ENCODE peak calls at places on chromosome 2, in eight cellular contexts. R is fibroblast of lung, S is A549, X is heart left ventricle, I is testis, W is PC-9, Y is neural progenitor cell, U is esophagus muscularis mucosa. O is an unnamed sample.
A peak's percentile ranks its signal among the peaks of the same experiment; 100 is the strongest.

GRCh38 chr2:235170536-235171510 is 219.0 kb downstream of the SH3BP4 start:
- DNase-seq in X (peak; percentile 35), U (no peak), Y (peak; percentile 69), W (peak; percentile 89), I (no peak), S (peak; percentile 86), R (peak; percentile 54), O (no peak)

GRCh38 chr2:28342081-28342967 is 50.3 kb upstream of the FOSL2 start:
- DNase-seq in R (peak; percentile 91), U (peak; percentile 94), X (peak; percentile 70), Y (no peak), S (peak; percentile 66), I (peak; percentile 80), W (no peak), O (no peak)

GRCh38 chr2:43370705-43371104 is 144.3 kb upstream of the ZFP36L2 start:
- DNase-seq in R (peak; percentile 67), X (no peak), Y (no peak), I (no peak), U (no peak), S (no peak), W (no peak), O (no peak)

GRCh38 chr2:215664847-215665525 is 229.1 kb upstream of the FN1 start:
- DNase-seq in W (peak; percentile 14), S (peak; percentile 63), X (no peak), I (no peak), U (no peak), R (peak; percentile 98), Y (no peak), O (no peak)

GRCh38 chr2:8597526-8598225 is 84.2 kb upstream of the ID2 start:
- DNase-seq in X (no peak), Y (no peak), I (no peak), R (no peak), W (no peak), S (no peak), U (no peak), O (no peak)

GRCh38 chr2:114421781-114422180 is 20.7 kb upstream of the DPP10 start:
- DNase-seq in W (no peak), Y (no peak), X (no peak), S (no peak), I (no peak), U (no peak), R (no peak), O (no peak)

GRCh38 chr2:20050712-20051517 is 513 bp downstream of the LAPTM4A start:
- DNase-seq in W (peak; percentile 35), R (peak; percentile 55), I (peak; percentile 65), X (peak; percentile 59), S (peak; percentile 65), U (no peak), Y (peak; percentile 87), O (peak; percentile 68)

GRCh38 chr2:72140621-72140960 is 7.1 kb downstream of the CYP26B1 start:
- DNase-seq in X (no peak), I (no peak), U (no peak), S (no peak), W (no peak), R (no peak), Y (no peak), O (no peak)

GRCh38 chr2:241412144-241412543 is 56.1 kb downstream of the FARP2 start:
- DNase-seq in X (no peak), W (peak; percentile 43), Y (no peak), R (peak; percentile 85), S (peak; percentile 12), U (no peak), I (peak; percentile 51), O (no peak)

GRCh38 chr2:66781804-66782203 is 346.9 kb downstream of the MEIS1 start:
- DNase-seq in U (no peak), Y (no peak), R (no peak), I (no peak), X (no peak), S (no peak), W (no peak), O (no peak)

GRCh38 chr2:30266051-30266621 is 34.8 kb downstream of the LBH start:
- DNase-seq in Y (no peak), I (no peak), S (no peak), U (no peak), W (no peak), X (peak; percentile 39), R (peak; percentile 29), O (peak; percentile 70)

GRCh38 chr2:172701250-172701649 is 34.4 kb upstream of the RAPGEF4 start:
- DNase-seq in I (no peak), S (no peak), Y (no peak), W (peak; percentile 20), X (no peak), R (peak; percentile 89), U (no peak), O (no peak)

GRCh38 chr2:30424231-30424630 is 22.8 kb upstream of the LCLAT1 start:
- DNase-seq in I (no peak), X (no peak), R (no peak), U (no peak), Y (no peak), W (no peak), S (no peak), O (no peak)

GRCh38 chr2:215531284-215531683 is 95.4 kb upstream of the FN1 start:
- DNase-seq in I (no peak), W (no peak), X (no peak), R (peak; percentile 92), S (no peak), Y (no peak), U (no peak), O (no peak)

GRCh38 chr2:196967126-196967525 is 40.6 kb upstream of the PGAP1 start:
- DNase-seq in X (no peak), R (peak; percentile 73), U (no peak), W (no peak), I (peak; percentile 15), S (no peak), Y (peak; percentile 29), O (peak; percentile 18)

GRCh38 chr2:172326211-172326509 is 101.2 kb upstream of the ITGA6 start:
- DNase-seq in S (no peak), X (no peak), W (no peak), R (no peak), I (no peak), Y (no peak), U (no peak), O (no peak)

GRCh38 chr2:69083126-69083733 is 70.3 kb downstream of the ANTXR1 start:
- DNase-seq in R (peak; percentile 34), X (no peak), Y (no peak), S (peak; percentile 58), U (no peak), W (no peak), I (no peak), O (no peak)

GRCh38 chr2:217220228-217221013 is 360.6 kb upstream of the TNP1 start:
- DNase-seq in Y (no peak), W (no peak), U (no peak), X (peak; percentile 38), R (peak; percentile 33), I (peak; percentile 40), S (no peak), O (no peak)
- H3K4me1 ChIP-seq in Y (no peaks in the 10 kb centered on the region), W (peaks cover 28% of the 10 kb centered on the region), U (peaks cover 12% of the 10 kb centered on the region), X (peaks cover 19% of the 10 kb centered on the region), R (peaks cover 14% of the 10 kb centered on the region), I (peaks cover 7% of the 10 kb centered on the region), S (peaks cover 6% of the 10 kb centered on the region), O (no peaks in the 10 kb centered on the region)

DNA sequence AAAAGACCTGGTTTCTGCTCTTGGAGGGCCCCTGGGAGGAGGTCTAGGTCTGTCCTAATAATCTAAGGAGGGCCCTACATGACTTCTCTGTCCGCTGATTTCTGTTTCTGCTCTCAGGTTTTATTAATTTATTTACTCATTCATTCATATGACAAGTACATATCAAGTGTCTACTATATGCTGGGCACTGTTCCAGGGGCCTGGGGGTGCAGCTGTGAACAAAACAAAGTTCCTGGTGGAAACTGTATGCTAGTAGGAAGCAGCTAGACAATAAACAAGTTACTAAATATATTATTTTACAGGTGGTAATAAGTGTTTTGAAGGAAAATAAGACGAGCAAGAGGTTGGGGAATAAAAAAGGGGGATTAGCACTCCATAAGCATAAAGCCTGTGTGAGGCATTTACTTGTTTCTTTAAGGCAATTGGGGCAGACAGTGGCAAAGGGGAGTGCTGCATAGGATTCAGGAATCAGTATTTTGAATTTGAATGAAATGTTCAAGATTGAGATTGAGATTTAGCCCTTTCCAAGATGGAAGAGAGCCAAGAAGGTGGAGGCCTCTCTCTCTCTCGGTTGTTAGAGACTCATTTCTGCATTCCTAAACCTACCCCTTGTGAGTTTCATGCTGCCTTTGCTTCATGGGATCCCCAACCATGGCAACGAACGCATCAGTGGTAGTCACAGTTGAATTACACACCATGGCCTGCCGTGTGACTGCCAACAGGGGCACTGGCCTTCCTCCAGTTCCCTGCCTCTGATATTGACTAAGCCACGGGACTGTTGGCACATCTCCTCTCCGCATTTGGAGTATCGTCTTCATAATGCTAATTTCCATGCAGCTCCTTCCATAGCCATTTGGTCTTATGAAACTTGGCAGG is 28.3 kb downstream of the DRC1 start:
- DNase-seq in I (no peak), W (peak; percentile 34), S (no peak), R (peak; percentile 16), U (no peak), X (peak; percentile 61), Y (no peak), O (no peak)
- H3K9me3 ChIP-seq in I (no peaks in the 10 kb centered on the region), W (no peaks in the 10 kb centered on the region), S (no peaks in the 10 kb centered on the region), R (no peaks in the 10 kb centered on the region), U (no peaks in the 10 kb centered on the region), X (no peaks in the 10 kb centered on the region), Y (no peaks in the 10 kb centered on the region), O (no peaks in the 10 kb centered on the region)

GRCh38 chr2:219457784-219458369 is 23.2 kb downstream of the SPEG start:
- DNase-seq in I (no peak), Y (peak; percentile 37), W (peak; percentile 34), U (no peak), X (no peak), R (no peak), S (peak; percentile 24), O (no peak)
- TF ChIP-seq CTCF in I (no peak), Y (peak; percentile 15), W (no peak), U (no peak), X (peak; percentile 21), R (no peak), S (no peak), O (no peak)

GRCh38 chr2:162492225-162492624 is 148.3 kb downstream of the GCA start:
- DNase-seq in W (no peak), S (no peak), Y (no peak), I (no peak), U (no peak), R (no peak), X (no peak), O (no peak)

GRCh38 chr2:162490052-162490717 is 146.3 kb downstream of the GCA start:
- DNase-seq in U (no peak), Y (no peak), S (no peak), X (no peak), W (no peak), I (no peak), R (no peak), O (no peak)

GRCh38 chr2:162482463-162482862 is 138.5 kb downstream of the GCA start:
- DNase-seq in S (no peak), Y (no peak), U (no peak), W (no peak), X (no peak), R (no peak), I (no peak), O (no peak)

GRCh38 chr2:162490795-162491470 is 147.0 kb downstream of the GCA start:
- DNase-seq in S (no peak), I (no peak), X (no peak), U (no peak), W (no peak), Y (no peak), R (no peak), O (no peak)

DNA sequence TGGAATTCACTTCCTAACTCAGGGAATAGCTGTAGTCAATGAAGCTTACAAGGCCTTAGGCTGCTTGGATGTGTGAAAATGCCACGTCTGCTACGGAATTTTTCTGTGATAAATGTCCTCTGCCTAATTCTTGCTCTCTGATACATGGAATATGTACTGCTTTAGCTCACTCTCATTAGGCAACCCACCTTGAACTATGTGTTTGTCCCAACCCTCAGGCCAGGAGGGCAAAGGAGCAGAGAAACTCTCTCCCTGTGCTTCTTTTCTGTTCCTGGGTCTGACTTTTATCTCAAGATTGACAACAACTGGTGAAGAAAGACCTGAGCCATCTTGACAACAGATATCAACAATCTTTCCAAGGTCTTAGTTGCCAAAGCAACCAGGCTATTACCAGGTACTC is 143.9 kb downstream of the GCA start:
- DNase-seq in U (no peak), S (no peak), R (no peak), Y (no peak), W (no peak), I (no peak), X (no peak), O (no peak)
- H3K4me1 ChIP-seq in U (no peaks in the 10 kb centered on the region), S (no peaks in the 10 kb centered on the region), R (no peaks in the 10 kb centered on the region), Y (no peaks in the 10 kb centered on the region), W (no peaks in the 10 kb centered on the region), I (no peaks in the 10 kb centered on the region), X (no peaks in the 10 kb centered on the region), O (no peaks in the 10 kb centered on the region)